ENCODE peak calls at places on chromosomes 12 and 14, in five cellular contexts. V, J, B, L and U are unnamed samples. For H3K4me1, the result is how much of the 10 kb centered on the place peaks cover.

GRCh38 chr12:79006306-79006705 is 141.7 kb downstream of the SYT1 start:
- DNase-seq in V (peak), L (peak), B (peak), J (no peak), U (peak)

GRCh38 chr14:96754845-96755184 is 42.4 kb upstream of the VRK1 start:
- DNase-seq in V (no peak), B (peak), L (no peak), J (peak), U (no peak)

GRCh38 chr14:26960049-26960688 is 362.3 kb upstream of the NOVA1 start:
- DNase-seq in V (peak), B (peak), J (peak), L (no peak), U (no peak)

GRCh38 chr12:75585309-75585708 is 73.9 kb upstream of the KRR1 start:
- DNase-seq in J (no peak), B (no peak), V (peak), L (peak), U (peak)

GRCh38 chr14:31336646-31337045 is 83.7 kb downstream of the HEATR5A start:
- DNase-seq in J (no peak), L (peak), V (peak), B (no peak), U (peak)

GRCh38 chr12:85834378-85834777 is 1.8 kb downstream of the RASSF9 start:
- DNase-seq in V (no peak), J (no peak), L (no peak), B (peak), U (peak)

GRCh38 chr14:99590746-99591555 is 13.1 kb downstream of the CCDC85C start:
- DNase-seq in B (no peak), L (peak), V (no peak), J (no peak), U (peak)

GRCh38 chr12:13210543-13211190 is 14.1 kb downstream of the EMP1 start:
- DNase-seq in B (no peak), V (no peak), J (no peak), L (no peak), U (peak)

GRCh38 chr14:101033446-101034165 is 130.1 kb upstream of the RTL1 start:
- DNase-seq in B (no peak), J (no peak), L (no peak), V (no peak), U (no peak)

GRCh38 chr14:100222219-100223093 is 16.5 kb upstream of the YY1 start:
- DNase-seq in B (no peak), V (no peak), L (no peak), J (no peak), U (no peak)

GRCh38 chr14:64834965-64835364 is 44.7 kb downstream of the SPTB start:
- DNase-seq in J (no peak), V (no peak), L (no peak), B (no peak), U (no peak)

GRCh38 chr12:106258226-106258625 is 10.4 kb upstream of the CKAP4 start:
- DNase-seq in L (no peak), J (no peak), V (no peak), B (no peak), U (no peak)

GRCh38 chr12:125284945-125285344 is 219.7 kb downstream of the AACS start:
- DNase-seq in L (no peak), B (peak), V (no peak), J (no peak), U (no peak)

GRCh38 chr12:45435945-45436710 is 220.2 kb downstream of the ANO6 start:
- DNase-seq in L (no peak), V (no peak), J (no peak), B (no peak), U (no peak)

GRCh38 chr12:4802841-4803240 is 82.6 kb downstream of the GALNT8 start:
- DNase-seq in L (no peak), V (no peak), B (no peak), J (no peak), U (no peak)

GRCh38 chr12:2640709-2641108 is 154.1 kb upstream of the FKBP4 start:
- DNase-seq in J (no peak), V (peak), B (peak), L (peak), U (peak)

GRCh38 chr12:8054821-8055220 is 11.3 kb downstream of the C3AR1 start:
- DNase-seq in L (no peak), V (no peak), B (no peak), J (no peak), U (no peak)

GRCh38 chr14:91364524-91365270 is 52.9 kb downstream of the CCDC88C start:
- DNase-seq in B (no peak), J (no peak), V (no peak), L (no peak), U (no peak)

GRCh38 chr14:91361236-91361811 is 56.3 kb downstream of the CCDC88C start:
- DNase-seq in B (no peak), L (peak), V (peak), J (no peak), U (peak)

GRCh38 chr14:91365552-91365951 is 52.1 kb downstream of the CCDC88C start:
- DNase-seq in J (no peak), L (no peak), V (no peak), B (no peak), U (no peak)

GRCh38 chr14:91366749-91367148 is 50.9 kb downstream of the CCDC88C start:
- DNase-seq in L (no peak), V (no peak), B (no peak), J (no peak), U (no peak)

DNA sequence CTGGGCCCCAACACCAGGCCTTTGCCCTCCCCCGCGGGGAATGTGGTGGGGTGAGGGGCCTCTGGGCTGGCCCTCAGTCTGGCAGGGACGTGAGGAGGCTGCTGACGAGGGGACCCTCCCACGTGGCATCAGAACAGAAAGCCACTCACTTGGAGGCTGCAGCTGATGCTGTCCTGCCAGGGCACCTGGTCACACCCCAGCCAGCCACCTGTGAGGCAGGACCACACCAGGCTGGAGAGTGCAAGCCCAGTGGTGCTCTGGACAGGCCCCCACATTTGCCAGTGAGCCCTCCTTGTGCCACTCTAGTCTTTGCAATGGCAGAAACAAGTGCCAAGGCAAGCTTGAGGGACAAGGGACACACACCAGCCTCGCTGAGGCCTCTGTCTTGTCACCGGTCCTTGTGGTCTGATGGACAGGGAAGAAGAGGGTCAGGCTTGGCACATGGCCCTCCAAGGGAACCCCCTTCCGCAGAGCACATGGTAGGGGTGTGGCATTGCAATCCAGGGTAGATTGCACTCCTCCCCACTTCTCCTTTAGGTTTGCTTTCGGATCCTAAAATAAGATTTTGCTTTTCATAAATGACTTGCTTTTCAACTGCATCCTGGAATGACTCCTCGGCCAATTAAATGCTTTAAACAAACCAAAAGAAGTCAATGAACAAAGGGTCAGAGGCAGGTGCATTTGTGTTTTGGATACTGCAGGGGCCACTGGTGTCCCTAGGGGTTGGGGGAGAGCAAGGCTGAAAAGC is 53.7 kb downstream of the CCDC88C start:
- DNase-seq in J (no peak), B (no peak), V (peak), L (no peak), U (no peak)
- H4K8ac ChIP-seq in J (no peak), B (no peak), V (no peak), L (no peak), U (no peak)

GRCh38 chr14:89241265-89241664 is 175.8 kb downstream of the FOXN3 start:
- DNase-seq in B (no peak), L (no peak), V (no peak), J (no peak), U (no peak)
- H3K4me1 ChIP-seq in B (under half), L (under half), V (under half), J (under half), U (under half)

DNA sequence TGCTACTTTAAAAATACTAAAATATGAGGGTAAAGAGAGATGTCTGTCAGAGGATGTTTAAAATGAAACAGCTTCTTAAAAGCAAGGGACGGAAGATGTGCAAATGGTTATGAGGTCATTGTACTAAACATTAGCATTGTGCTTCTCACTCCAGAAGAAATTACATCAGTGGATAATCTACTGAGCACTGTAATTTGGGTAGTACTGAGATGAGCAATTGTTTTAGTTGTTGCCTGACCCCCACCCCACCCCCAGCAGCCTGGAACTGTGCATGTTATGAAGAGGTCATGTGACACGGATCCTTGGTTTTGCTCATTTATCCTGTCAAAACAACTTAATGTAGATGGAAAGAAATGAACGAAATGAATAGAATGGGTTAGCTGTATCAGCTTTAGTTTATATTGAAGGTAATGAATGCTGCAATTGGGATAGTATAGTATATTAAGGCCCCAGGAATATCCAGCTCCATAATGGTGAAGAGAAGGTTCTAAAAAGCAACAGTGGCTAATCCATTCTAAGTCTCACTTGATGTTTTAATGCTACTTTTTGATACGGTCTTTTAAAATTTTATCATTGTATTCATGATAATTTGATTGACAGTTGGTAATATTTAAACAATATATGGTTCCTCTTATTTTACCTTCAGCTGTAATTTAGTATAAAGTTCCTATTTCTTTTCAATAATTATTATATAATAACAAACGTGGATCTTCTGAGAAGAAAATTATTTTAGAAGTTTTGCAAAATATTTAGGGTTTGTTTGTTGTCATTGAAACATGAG is 58.4 kb downstream of the WNK1 start:
- DNase-seq in L (peak), J (no peak), B (no peak), V (no peak), U (no peak)
- H3K4me3 ChIP-seq in L (no peak), J (no peak), B (no peak), V (no peak), U (no peak)

DNA sequence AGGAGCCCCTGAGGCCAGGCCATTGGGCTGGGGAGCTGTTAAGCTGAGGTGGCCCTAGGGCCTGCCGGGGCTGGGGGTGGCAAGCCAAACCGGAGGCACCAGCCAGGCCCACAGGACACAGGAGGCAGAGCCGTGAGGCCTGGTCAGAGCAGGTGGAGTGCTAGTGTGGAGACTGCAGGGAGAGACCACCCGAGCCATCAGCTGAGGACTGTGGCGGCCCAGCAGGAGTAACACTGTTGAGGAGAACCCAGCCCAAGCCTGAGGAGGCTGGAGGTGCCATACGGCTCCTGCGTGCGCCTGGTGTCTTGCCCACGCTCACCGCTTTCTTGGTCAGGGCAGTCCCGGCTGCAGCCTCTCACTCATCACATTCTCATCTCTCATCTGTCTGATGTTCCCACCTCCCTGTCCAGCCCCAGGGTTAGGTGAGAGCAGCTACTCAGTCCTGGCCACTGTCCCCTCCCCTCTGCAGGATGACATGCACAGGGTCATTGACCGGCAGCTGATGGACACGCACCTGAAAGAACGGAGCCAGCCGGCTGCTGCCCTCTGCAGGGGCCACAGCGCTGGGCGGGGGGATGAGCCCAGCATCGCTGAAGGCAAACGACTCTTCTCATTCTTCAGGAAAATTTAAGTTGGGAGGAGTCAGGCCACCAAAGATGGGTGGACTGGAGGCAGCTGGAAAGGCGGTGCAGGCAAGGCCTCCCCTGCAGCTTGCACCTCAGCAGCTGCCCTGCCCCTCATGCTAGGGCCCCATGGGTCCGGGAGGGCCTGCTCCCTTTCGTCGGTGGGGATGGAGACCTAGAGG is 23.8 kb downstream of the RAB35 start:
- DNase-seq in L (no peak), V (no peak), J (no peak), B (no peak), U (no peak)
- H4K8ac ChIP-seq in L (no peak), V (no peak), J (peak), B (no peak), U (no peak)